ENCODE peak calls at places on chromosomes 13 and 19, in seven cellular contexts. One of them, this sample, is unnamed. For H3K4me1, the result is how much of the 10 kb centered on the place peaks cover.

GRCh38 chr13:113000575-113000974 is 31.6 kb downstream of the MCF2L start:
- DNase-seq in small intestine: no peak
- DNase-seq in hepatocyte: no peak
- DNase-seq in thoracic aorta: no peak
- DNase-seq in heart left ventricle: no peak
- DNase-seq in Peyer's patch: no peak
- DNase-seq in A549: no peak
- DNase-seq in this sample: no peak

GRCh38 chr19:4575978-4576933 is 16.8 kb upstream of the SEMA6B start:
- DNase-seq in thoracic aorta: no peak
- DNase-seq in hepatocyte: peak
- DNase-seq in A549: peak
- DNase-seq in heart left ventricle: peak
- DNase-seq in small intestine: peak
- DNase-seq in Peyer's patch: peak
- DNase-seq in this sample: peak

GRCh38 chr13:40120781-40121180 is 465.3 kb downstream of the COG6 start:
- DNase-seq in A549: no peak
- DNase-seq in Peyer's patch: no peak
- DNase-seq in thoracic aorta: no peak
- DNase-seq in hepatocyte: no peak
- DNase-seq in heart left ventricle: no peak
- DNase-seq in small intestine: no peak
- DNase-seq in this sample: no peak

GRCh38 chr19:54937926-54938325 is 9.4 kb downstream of the NLRP7 start:
- DNase-seq in heart left ventricle: no peak
- DNase-seq in A549: no peak
- DNase-seq in Peyer's patch: no peak
- DNase-seq in thoracic aorta: no peak
- DNase-seq in small intestine: no peak
- DNase-seq in hepatocyte: no peak
- DNase-seq in this sample: no peak

GRCh38 chr19:42091300-42092266 is 15.6 kb downstream of the ZNF574 start:
- DNase-seq in small intestine: peak
- DNase-seq in A549: peak
- DNase-seq in thoracic aorta: no peak
- DNase-seq in heart left ventricle: no peak
- DNase-seq in hepatocyte: no peak
- DNase-seq in Peyer's patch: no peak
- DNase-seq in this sample: no peak

GRCh38 chr13:34942732-34943674 is 933 bp downstream of the NBEA start:
- DNase-seq in Peyer's patch: peak
- DNase-seq in heart left ventricle: peak
- DNase-seq in A549: peak
- DNase-seq in hepatocyte: peak
- DNase-seq in thoracic aorta: no peak
- DNase-seq in small intestine: peak
- DNase-seq in this sample: no peak

GRCh38 chr19:8515317-8515716 is 1.4 kb upstream of the ZNF414 start:
- DNase-seq in heart left ventricle: peak
- DNase-seq in A549: no peak
- DNase-seq in thoracic aorta: no peak
- DNase-seq in small intestine: no peak
- DNase-seq in Peyer's patch: no peak
- DNase-seq in hepatocyte: no peak
- DNase-seq in this sample: no peak

GRCh38 chr13:110361365-110361911 is 54.4 kb downstream of the COL4A2 start:
- DNase-seq in Peyer's patch: no peak
- DNase-seq in thoracic aorta: peak
- DNase-seq in hepatocyte: no peak
- DNase-seq in A549: no peak
- DNase-seq in small intestine: no peak
- DNase-seq in heart left ventricle: peak
- DNase-seq in this sample: no peak

GRCh38 chr13:109211616-109212015 is 574.8 kb downstream of the IRS2 start:
- DNase-seq in hepatocyte: no peak
- DNase-seq in thoracic aorta: no peak
- DNase-seq in A549: peak
- DNase-seq in small intestine: no peak
- DNase-seq in heart left ventricle: no peak
- DNase-seq in Peyer's patch: no peak
- DNase-seq in this sample: no peak

GRCh38 chr13:109672545-109672944 is 113.8 kb downstream of the IRS2 start:
- DNase-seq in small intestine: no peak
- DNase-seq in Peyer's patch: no peak
- DNase-seq in A549: no peak
- DNase-seq in heart left ventricle: no peak
- DNase-seq in thoracic aorta: no peak
- DNase-seq in hepatocyte: no peak
- DNase-seq in this sample: no peak

GRCh38 chr19:41373993-41374392 is 2.3 kb upstream of the TMEM91 start:
- DNase-seq in A549: no peak
- DNase-seq in heart left ventricle: peak
- DNase-seq in thoracic aorta: peak
- DNase-seq in hepatocyte: peak
- DNase-seq in small intestine: peak
- DNase-seq in Peyer's patch: peak
- DNase-seq in this sample: no peak

GRCh38 chr13:24097064-24097463 is 63.5 kb upstream of the SPATA13 start:
- DNase-seq in A549: peak
- DNase-seq in thoracic aorta: no peak
- DNase-seq in Peyer's patch: no peak
- DNase-seq in small intestine: no peak
- DNase-seq in hepatocyte: no peak
- DNase-seq in heart left ventricle: no peak
- DNase-seq in this sample: no peak

GRCh38 chr13:109569938-109570711 is 216.3 kb downstream of the IRS2 start:
- DNase-seq in A549: no peak
- DNase-seq in hepatocyte: no peak
- DNase-seq in small intestine: peak
- DNase-seq in heart left ventricle: no peak
- DNase-seq in thoracic aorta: no peak
- DNase-seq in Peyer's patch: no peak
- DNase-seq in this sample: peak

GRCh38 chr19:2254052-2254872 is 2.0 kb downstream of the JSRP1 start:
- DNase-seq in thoracic aorta: no peak
- DNase-seq in A549: no peak
- DNase-seq in Peyer's patch: no peak
- DNase-seq in heart left ventricle: no peak
- DNase-seq in hepatocyte: peak
- DNase-seq in small intestine: no peak
- DNase-seq in this sample: no peak

GRCh38 chr13:45113809-45114208 is 6.5 kb upstream of the GTF2F2 start:
- DNase-seq in Peyer's patch: no peak
- DNase-seq in small intestine: no peak
- DNase-seq in heart left ventricle: no peak
- DNase-seq in thoracic aorta: no peak
- DNase-seq in hepatocyte: no peak
- DNase-seq in A549: no peak
- DNase-seq in this sample: no peak

GRCh38 chr19:4519521-4520277 is 1.4 kb upstream of the PLIN4 start:
- DNase-seq in hepatocyte: no peak
- DNase-seq in Peyer's patch: no peak
- DNase-seq in thoracic aorta: no peak
- DNase-seq in small intestine: no peak
- DNase-seq in A549: peak
- DNase-seq in heart left ventricle: peak
- DNase-seq in this sample: no peak

GRCh38 chr13:64793131-64793530 is 2437.0 kb downstream of the PCDH9 start:
- DNase-seq in heart left ventricle: no peak
- DNase-seq in small intestine: no peak
- DNase-seq in thoracic aorta: no peak
- DNase-seq in Peyer's patch: no peak
- DNase-seq in A549: no peak
- DNase-seq in hepatocyte: no peak
- DNase-seq in this sample: no peak

GRCh38 chr13:44649834-44650233 is 73.7 kb upstream of the TSC22D1 start:
- DNase-seq in heart left ventricle: no peak
- DNase-seq in Peyer's patch: no peak
- DNase-seq in A549: no peak
- DNase-seq in small intestine: no peak
- DNase-seq in thoracic aorta: no peak
- DNase-seq in hepatocyte: no peak
- DNase-seq in this sample: no peak

GRCh38 chr19:1221141-1221903 is 15.7 kb downstream of the STK11 start:
- DNase-seq in A549: peak
- DNase-seq in hepatocyte: peak
- DNase-seq in heart left ventricle: peak
- DNase-seq in thoracic aorta: no peak
- DNase-seq in Peyer's patch: peak
- DNase-seq in small intestine: no peak
- DNase-seq in this sample: no peak

GRCh38 chr13:34044660-34045080 is 226.7 kb downstream of the RFC3 start:
- DNase-seq in A549: peak
- DNase-seq in heart left ventricle: no peak
- DNase-seq in small intestine: no peak
- DNase-seq in hepatocyte: no peak
- DNase-seq in Peyer's patch: no peak
- DNase-seq in thoracic aorta: no peak
- DNase-seq in this sample: no peak

GRCh38 chr13:72141845-72142470 is 275.0 kb upstream of the DACH1 start:
- DNase-seq in A549: no peak
- DNase-seq in hepatocyte: no peak
- DNase-seq in Peyer's patch: no peak
- DNase-seq in heart left ventricle: no peak
- DNase-seq in thoracic aorta: no peak
- DNase-seq in small intestine: no peak
- DNase-seq in this sample: no peak

DNA sequence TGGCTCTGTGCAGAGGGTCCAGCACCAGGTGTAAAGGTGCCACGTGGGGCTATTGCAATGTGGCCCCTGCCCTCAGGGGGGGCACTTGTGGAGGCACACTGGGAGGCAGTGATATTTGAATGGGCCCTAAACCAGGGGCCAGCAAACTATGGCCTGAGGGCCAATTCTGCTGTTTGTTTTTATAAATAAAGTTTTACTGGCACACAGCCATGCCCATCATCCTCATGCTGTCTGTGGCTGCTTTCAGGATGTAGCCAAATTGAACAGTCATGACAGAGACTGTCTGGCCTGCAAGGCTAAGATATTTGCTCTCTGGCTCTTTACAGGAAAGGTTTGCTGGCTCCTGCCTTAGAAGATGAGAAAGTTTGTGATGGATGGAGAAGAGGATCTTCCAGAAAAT is 33.9 kb upstream of the RANBP3 start:
- DNase-seq in Peyer's patch: no peak
- DNase-seq in A549: no peak
- DNase-seq in small intestine: no peak
- DNase-seq in thoracic aorta: no peak
- DNase-seq in heart left ventricle: no peak
- DNase-seq in hepatocyte: no peak
- DNase-seq in this sample: no peak
- H3K27ac ChIP-seq in Peyer's patch: no peak
- H3K27ac ChIP-seq in A549: no peak
- H3K27ac ChIP-seq in small intestine: no peak
- H3K27ac ChIP-seq in thoracic aorta: no peak
- H3K27ac ChIP-seq in heart left ventricle: no peak
- H3K27ac ChIP-seq in hepatocyte: no peak
- H3K27ac ChIP-seq in this sample: no peak

GRCh38 chr13:46383383-46383782 is 3.7 kb downstream of the RUBCNL start:
- DNase-seq in A549: no peak
- DNase-seq in Peyer's patch: no peak
- DNase-seq in hepatocyte: no peak
- DNase-seq in small intestine: peak
- DNase-seq in thoracic aorta: no peak
- DNase-seq in heart left ventricle: no peak
- DNase-seq in this sample: no peak

GRCh38 chr13:46378411-46378810 is 8.6 kb downstream of the RUBCNL start:
- DNase-seq in hepatocyte: no peak
- DNase-seq in heart left ventricle: no peak
- DNase-seq in small intestine: no peak
- DNase-seq in A549: no peak
- DNase-seq in thoracic aorta: no peak
- DNase-seq in Peyer's patch: no peak
- DNase-seq in this sample: no peak

GRCh38 chr13:46385946-46386345 is 1.1 kb downstream of the RUBCNL start:
- DNase-seq in Peyer's patch: no peak
- DNase-seq in small intestine: no peak
- DNase-seq in A549: no peak
- DNase-seq in thoracic aorta: no peak
- DNase-seq in hepatocyte: no peak
- DNase-seq in heart left ventricle: no peak
- DNase-seq in this sample: no peak

GRCh38 chr13:46380242-46380641 is 6.8 kb downstream of the RUBCNL start:
- DNase-seq in A549: no peak
- DNase-seq in Peyer's patch: no peak
- DNase-seq in heart left ventricle: no peak
- DNase-seq in small intestine: no peak
- DNase-seq in hepatocyte: no peak
- DNase-seq in thoracic aorta: no peak
- DNase-seq in this sample: no peak

GRCh38 chr13:46382224-46382623 is 4.8 kb downstream of the RUBCNL start:
- DNase-seq in A549: no peak
- DNase-seq in hepatocyte: no peak
- DNase-seq in heart left ventricle: no peak
- DNase-seq in small intestine: no peak
- DNase-seq in Peyer's patch: no peak
- DNase-seq in thoracic aorta: no peak
- DNase-seq in this sample: no peak
- H3K4me1 ChIP-seq in A549: under half
- H3K4me1 ChIP-seq in hepatocyte: under half
- H3K4me1 ChIP-seq in heart left ventricle: under half
- H3K4me1 ChIP-seq in small intestine: under half
- H3K4me1 ChIP-seq in Peyer's patch: under half
- H3K4me1 ChIP-seq in thoracic aorta: under half
- H3K4me1 ChIP-seq in this sample: under half

GRCh38 chr19:49335071-49335783 is at the start of gene CD37:
- DNase-seq in hepatocyte: no peak
- DNase-seq in A549: no peak
- DNase-seq in thoracic aorta: no peak
- DNase-seq in small intestine: peak
- DNase-seq in heart left ventricle: no peak
- DNase-seq in Peyer's patch: no peak
- DNase-seq in this sample: peak

GRCh38 chr19:49335784-49336481 is 727 bp downstream of the CD37 start:
- DNase-seq in A549: no peak
- DNase-seq in Peyer's patch: no peak
- DNase-seq in thoracic aorta: no peak
- DNase-seq in hepatocyte: no peak
- DNase-seq in small intestine: no peak
- DNase-seq in heart left ventricle: no peak
- DNase-seq in this sample: peak

GRCh38 chr19:49337267-49338022 is 2.2 kb downstream of the CD37 start:
- DNase-seq in Peyer's patch: no peak
- DNase-seq in heart left ventricle: no peak
- DNase-seq in A549: no peak
- DNase-seq in thoracic aorta: no peak
- DNase-seq in small intestine: no peak
- DNase-seq in hepatocyte: no peak
- DNase-seq in this sample: no peak

GRCh38 chr19:49338023-49338677 is 2.9 kb downstream of the CD37 start:
- DNase-seq in Peyer's patch: no peak
- DNase-seq in thoracic aorta: no peak
- DNase-seq in heart left ventricle: no peak
- DNase-seq in hepatocyte: no peak
- DNase-seq in small intestine: no peak
- DNase-seq in A549: no peak
- DNase-seq in this sample: no peak

GRCh38 chr19:49336482-49337266 is 1.5 kb downstream of the CD37 start:
- DNase-seq in thoracic aorta: no peak
- DNase-seq in small intestine: no peak
- DNase-seq in Peyer's patch: no peak
- DNase-seq in hepatocyte: no peak
- DNase-seq in heart left ventricle: no peak
- DNase-seq in A549: no peak
- DNase-seq in this sample: no peak
- H3K27ac ChIP-seq in thoracic aorta: no peak
- H3K27ac ChIP-seq in small intestine: no peak
- H3K27ac ChIP-seq in Peyer's patch: no peak
- H3K27ac ChIP-seq in hepatocyte: no peak
- H3K27ac ChIP-seq in heart left ventricle: no peak
- H3K27ac ChIP-seq in A549: no peak
- H3K27ac ChIP-seq in this sample: peak

GRCh38 chr13:114101325-114101821 is 31.1 kb downstream of the RASA3 start:
- DNase-seq in Peyer's patch: peak
- DNase-seq in thoracic aorta: no peak
- DNase-seq in A549: no peak
- DNase-seq in small intestine: no peak
- DNase-seq in heart left ventricle: peak
- DNase-seq in hepatocyte: no peak
- DNase-seq in this sample: no peak
- H3K4me1 ChIP-seq in Peyer's patch: under half
- H3K4me1 ChIP-seq in thoracic aorta: under half
- H3K4me1 ChIP-seq in A549: under half
- H3K4me1 ChIP-seq in small intestine: under half
- H3K4me1 ChIP-seq in heart left ventricle: under half
- H3K4me1 ChIP-seq in hepatocyte: under half
- H3K4me1 ChIP-seq in this sample: half or more

This sample was measured in CD4-positive, CD25-positive, alpha-beta regulatory T cell.